ENCODE peak calls at places on chromosome 13, in six cellular contexts. W, E, A, N, S and C are unnamed samples.

GRCh38 chr13:98509271-98510155 is 67.4 kb downstream of the STK24 start:
- DNase-seq in W (peak), N (peak), E (peak), S (no peak), A (no peak), C (peak)

GRCh38 chr13:113927661-113928581 is 46.0 kb downstream of the C13orf46 start:
- DNase-seq in E (no peak), N (peak), S (no peak), W (no peak), A (no peak), C (no peak)

GRCh38 chr13:97222934-97223710 is 989 bp downstream of the MBNL2 start:
- DNase-seq in E (no peak), A (no peak), W (no peak), N (no peak), S (no peak), C (no peak)

GRCh38 chr13:31846984-31847752 is 107.8 kb downstream of the RXFP2 start:
- DNase-seq in N (no peak), E (peak), W (no peak), A (no peak), S (no peak), C (no peak)

GRCh38 chr13:30510091-30510490 is 44.4 kb upstream of the HMGB1 start:
- DNase-seq in N (no peak), A (no peak), S (no peak), E (no peak), W (no peak), C (no peak)

GRCh38 chr13:25111557-25111956 is 15.6 kb downstream of the PABPC3 start:
- DNase-seq in E (peak), N (no peak), S (no peak), A (no peak), W (no peak), C (no peak)

GRCh38 chr13:49404621-49405020 is 39.2 kb downstream of the CAB39L start:
- DNase-seq in W (no peak), A (no peak), S (no peak), N (no peak), E (no peak), C (no peak)

GRCh38 chr13:102870677-102871415 is 25.0 kb downstream of the ERCC5 start:
- DNase-seq in N (peak), S (peak), E (peak), W (peak), A (peak), C (peak)

GRCh38 chr13:53445682-53446081 is 417.1 kb downstream of the OLFM4 start:
- DNase-seq in N (no peak), W (no peak), S (no peak), E (no peak), A (no peak), C (no peak)

GRCh38 chr13:20174656-20175405 is 14.0 kb upstream of the GJA3 start:
- DNase-seq in E (peak), A (no peak), W (peak), S (no peak), N (peak), C (peak)

GRCh38 chr13:99926014-99926731 is 45.4 kb downstream of the ZIC5 start:
- DNase-seq in S (peak), E (peak), N (peak), W (no peak), A (no peak), C (no peak)

GRCh38 chr13:67932991-67933390 is 702.9 kb upstream of the PCDH9 start:
- DNase-seq in S (no peak), W (no peak), A (no peak), N (no peak), E (no peak), C (no peak)

GRCh38 chr13:49938274-49938673 is 2.1 kb upstream of the SPRYD7 start:
- DNase-seq in E (no peak), S (no peak), A (no peak), W (no peak), N (no peak), C (no peak)

GRCh38 chr13:43390101-43390500 is 366.7 kb downstream of the DNAJC15 start:
- DNase-seq in E (no peak), S (no peak), N (no peak), W (no peak), A (no peak), C (no peak)

GRCh38 chr13:89925107-89925506 is 1422.4 kb upstream of the MIR17HG start:
- DNase-seq in N (no peak), W (no peak), E (peak), S (peak), A (no peak), C (no peak)

GRCh38 chr13:48476215-48476614 is 56.7 kb downstream of the RCBTB2 start:
- DNase-seq in A (no peak), W (no peak), S (no peak), E (no peak), N (no peak), C (no peak)